ENCODE peak calls at places on chromosomes 5 and 9, in ten cellular contexts. One of them, this sample, is unnamed.

GRCh38 chr9:27278374-27278773 is 18.6 kb downstream of the EQTN start:
- ATAC-seq in body of pancreas: no peak
- ATAC-seq in naive thymus-derived CD8-positive, alpha-beta T cell: no peak
- ATAC-seq in IMR-90: no peak
- ATAC-seq in psoas muscle: no peak
- ATAC-seq in Right ventricle myocardium superior: no peak
- ATAC-seq in A549: no peak
- ATAC-seq in stimulated activated effector memory CD8-positive, alpha-beta T cell treated with anti-CD3 and anti-CD28 coated beads, Interleukin-12 subunit alpha, Interleukin-12 subunit beta, amount 100 ng/mL, for 72 hours: no peak
- ATAC-seq in pancreas: peak
- ATAC-seq in left lung: no peak
- ATAC-seq in this sample: peak

GRCh38 chr5:105924366-105924765 is 1746.4 kb downstream of the EFNA5 start:
- ATAC-seq in body of pancreas: no peak
- ATAC-seq in naive thymus-derived CD8-positive, alpha-beta T cell: no peak
- ATAC-seq in IMR-90: peak
- ATAC-seq in psoas muscle: no peak
- ATAC-seq in Right ventricle myocardium superior: no peak
- ATAC-seq in A549: no peak
- ATAC-seq in stimulated activated effector memory CD8-positive, alpha-beta T cell treated with anti-CD3 and anti-CD28 coated beads, Interleukin-12 subunit alpha, Interleukin-12 subunit beta, amount 100 ng/mL, for 72 hours: no peak
- ATAC-seq in pancreas: no peak
- ATAC-seq in left lung: no peak
- ATAC-seq in this sample: no peak

GRCh38 chr5:177432143-177432904 is 5.8 kb downstream of the GRK6 start:
- ATAC-seq in body of pancreas: no peak
- ATAC-seq in naive thymus-derived CD8-positive, alpha-beta T cell: no peak
- ATAC-seq in IMR-90: no peak
- ATAC-seq in psoas muscle: peak
- ATAC-seq in Right ventricle myocardium superior: peak
- ATAC-seq in A549: no peak
- ATAC-seq in stimulated activated effector memory CD8-positive, alpha-beta T cell treated with anti-CD3 and anti-CD28 coated beads, Interleukin-12 subunit alpha, Interleukin-12 subunit beta, amount 100 ng/mL, for 72 hours: peak
- ATAC-seq in pancreas: no peak
- ATAC-seq in left lung: no peak
- ATAC-seq in this sample: no peak

GRCh38 chr5:180370861-180371641 is 17.9 kb upstream of the GFPT2 start:
- ATAC-seq in body of pancreas: no peak
- ATAC-seq in naive thymus-derived CD8-positive, alpha-beta T cell: no peak
- ATAC-seq in IMR-90: no peak
- ATAC-seq in psoas muscle: peak
- ATAC-seq in Right ventricle myocardium superior: peak
- ATAC-seq in A549: no peak
- ATAC-seq in stimulated activated effector memory CD8-positive, alpha-beta T cell treated with anti-CD3 and anti-CD28 coated beads, Interleukin-12 subunit alpha, Interleukin-12 subunit beta, amount 100 ng/mL, for 72 hours: no peak
- ATAC-seq in pancreas: peak
- ATAC-seq in left lung: peak
- ATAC-seq in this sample: peak

GRCh38 chr9:112038017-112038408 is 137.1 kb downstream of the SUSD1 start:
- ATAC-seq in body of pancreas: no peak
- ATAC-seq in naive thymus-derived CD8-positive, alpha-beta T cell: peak
- ATAC-seq in IMR-90: no peak
- ATAC-seq in psoas muscle: no peak
- ATAC-seq in Right ventricle myocardium superior: no peak
- ATAC-seq in A549: no peak
- ATAC-seq in stimulated activated effector memory CD8-positive, alpha-beta T cell treated with anti-CD3 and anti-CD28 coated beads, Interleukin-12 subunit alpha, Interleukin-12 subunit beta, amount 100 ng/mL, for 72 hours: no peak
- ATAC-seq in pancreas: no peak
- ATAC-seq in left lung: no peak
- ATAC-seq in this sample: no peak

GRCh38 chr5:78604693-78605092 is 43.9 kb downstream of the LHFPL2 start:
- ATAC-seq in body of pancreas: no peak
- ATAC-seq in naive thymus-derived CD8-positive, alpha-beta T cell: no peak
- ATAC-seq in IMR-90: peak
- ATAC-seq in psoas muscle: no peak
- ATAC-seq in Right ventricle myocardium superior: no peak
- ATAC-seq in A549: no peak
- ATAC-seq in stimulated activated effector memory CD8-positive, alpha-beta T cell treated with anti-CD3 and anti-CD28 coated beads, Interleukin-12 subunit alpha, Interleukin-12 subunit beta, amount 100 ng/mL, for 72 hours: no peak
- ATAC-seq in pancreas: no peak
- ATAC-seq in left lung: no peak
- ATAC-seq in this sample: no peak

GRCh38 chr5:31731016-31731415 is 92.1 kb downstream of the PDZD2 start:
- ATAC-seq in body of pancreas: no peak
- ATAC-seq in naive thymus-derived CD8-positive, alpha-beta T cell: no peak
- ATAC-seq in IMR-90: no peak
- ATAC-seq in psoas muscle: no peak
- ATAC-seq in Right ventricle myocardium superior: no peak
- ATAC-seq in A549: no peak
- ATAC-seq in stimulated activated effector memory CD8-positive, alpha-beta T cell treated with anti-CD3 and anti-CD28 coated beads, Interleukin-12 subunit alpha, Interleukin-12 subunit beta, amount 100 ng/mL, for 72 hours: peak
- ATAC-seq in pancreas: peak
- ATAC-seq in left lung: no peak
- ATAC-seq in this sample: no peak

GRCh38 chr9:83440641-83441040 is 97.6 kb downstream of the FRMD3 start:
- ATAC-seq in body of pancreas: no peak
- ATAC-seq in naive thymus-derived CD8-positive, alpha-beta T cell: no peak
- ATAC-seq in IMR-90: no peak
- ATAC-seq in psoas muscle: no peak
- ATAC-seq in Right ventricle myocardium superior: no peak
- ATAC-seq in A549: no peak
- ATAC-seq in stimulated activated effector memory CD8-positive, alpha-beta T cell treated with anti-CD3 and anti-CD28 coated beads, Interleukin-12 subunit alpha, Interleukin-12 subunit beta, amount 100 ng/mL, for 72 hours: no peak
- ATAC-seq in pancreas: peak
- ATAC-seq in left lung: no peak
- ATAC-seq in this sample: no peak

GRCh38 chr5:308672-309271 is 12.7 kb upstream of the AHRR start:
- ATAC-seq in body of pancreas: no peak
- ATAC-seq in naive thymus-derived CD8-positive, alpha-beta T cell: no peak
- ATAC-seq in IMR-90: peak
- ATAC-seq in psoas muscle: no peak
- ATAC-seq in Right ventricle myocardium superior: no peak
- ATAC-seq in A549: peak
- ATAC-seq in stimulated activated effector memory CD8-positive, alpha-beta T cell treated with anti-CD3 and anti-CD28 coated beads, Interleukin-12 subunit alpha, Interleukin-12 subunit beta, amount 100 ng/mL, for 72 hours: no peak
- ATAC-seq in pancreas: no peak
- ATAC-seq in left lung: no peak
- ATAC-seq in this sample: no peak

GRCh38 chr5:153617190-153617589 is 126.7 kb downstream of the GRIA1 start:
- ATAC-seq in body of pancreas: no peak
- ATAC-seq in naive thymus-derived CD8-positive, alpha-beta T cell: no peak
- ATAC-seq in IMR-90: peak
- ATAC-seq in psoas muscle: no peak
- ATAC-seq in Right ventricle myocardium superior: no peak
- ATAC-seq in A549: no peak
- ATAC-seq in stimulated activated effector memory CD8-positive, alpha-beta T cell treated with anti-CD3 and anti-CD28 coated beads, Interleukin-12 subunit alpha, Interleukin-12 subunit beta, amount 100 ng/mL, for 72 hours: no peak
- ATAC-seq in pancreas: no peak
- ATAC-seq in left lung: no peak
- ATAC-seq in this sample: no peak

GRCh38 chr5:179974946-179975712 is 67.4 kb upstream of the TBC1D9B start:
- ATAC-seq in body of pancreas: no peak
- ATAC-seq in naive thymus-derived CD8-positive, alpha-beta T cell: peak
- ATAC-seq in IMR-90: peak
- ATAC-seq in psoas muscle: peak
- ATAC-seq in Right ventricle myocardium superior: peak
- ATAC-seq in A549: peak
- ATAC-seq in stimulated activated effector memory CD8-positive, alpha-beta T cell treated with anti-CD3 and anti-CD28 coated beads, Interleukin-12 subunit alpha, Interleukin-12 subunit beta, amount 100 ng/mL, for 72 hours: peak
- ATAC-seq in pancreas: peak
- ATAC-seq in left lung: peak
- ATAC-seq in this sample: peak

GRCh38 chr5:155735388-155735787 is 591.6 kb upstream of the SGCD start:
- ATAC-seq in body of pancreas: no peak
- ATAC-seq in naive thymus-derived CD8-positive, alpha-beta T cell: no peak
- ATAC-seq in IMR-90: no peak
- ATAC-seq in psoas muscle: peak
- ATAC-seq in Right ventricle myocardium superior: peak
- ATAC-seq in A549: no peak
- ATAC-seq in stimulated activated effector memory CD8-positive, alpha-beta T cell treated with anti-CD3 and anti-CD28 coated beads, Interleukin-12 subunit alpha, Interleukin-12 subunit beta, amount 100 ng/mL, for 72 hours: no peak
- ATAC-seq in pancreas: no peak
- ATAC-seq in left lung: peak
- ATAC-seq in this sample: no peak

GRCh38 chr9:109451311-109452025 is 46.6 kb downstream of the PTPN3 start:
- ATAC-seq in body of pancreas: no peak
- ATAC-seq in naive thymus-derived CD8-positive, alpha-beta T cell: no peak
- ATAC-seq in IMR-90: no peak
- ATAC-seq in psoas muscle: no peak
- ATAC-seq in Right ventricle myocardium superior: no peak
- ATAC-seq in A549: no peak
- ATAC-seq in stimulated activated effector memory CD8-positive, alpha-beta T cell treated with anti-CD3 and anti-CD28 coated beads, Interleukin-12 subunit alpha, Interleukin-12 subunit beta, amount 100 ng/mL, for 72 hours: no peak
- ATAC-seq in pancreas: no peak
- ATAC-seq in left lung: no peak
- ATAC-seq in this sample: no peak

GRCh38 chr9:133359420-133360175 is 3.2 kb downstream of the SURF2 start:
- ATAC-seq in body of pancreas: no peak
- ATAC-seq in naive thymus-derived CD8-positive, alpha-beta T cell: no peak
- ATAC-seq in IMR-90: no peak
- ATAC-seq in psoas muscle: no peak
- ATAC-seq in Right ventricle myocardium superior: no peak
- ATAC-seq in A549: no peak
- ATAC-seq in stimulated activated effector memory CD8-positive, alpha-beta T cell treated with anti-CD3 and anti-CD28 coated beads, Interleukin-12 subunit alpha, Interleukin-12 subunit beta, amount 100 ng/mL, for 72 hours: no peak
- ATAC-seq in pancreas: peak
- ATAC-seq in left lung: no peak
- ATAC-seq in this sample: no peak

GRCh38 chr5:138824924-138825863 is 49.9 kb downstream of the LRRTM2 start:
- ATAC-seq in body of pancreas: no peak
- ATAC-seq in naive thymus-derived CD8-positive, alpha-beta T cell: no peak
- ATAC-seq in IMR-90: peak
- ATAC-seq in psoas muscle: no peak
- ATAC-seq in Right ventricle myocardium superior: peak
- ATAC-seq in A549: peak
- ATAC-seq in stimulated activated effector memory CD8-positive, alpha-beta T cell treated with anti-CD3 and anti-CD28 coated beads, Interleukin-12 subunit alpha, Interleukin-12 subunit beta, amount 100 ng/mL, for 72 hours: peak
- ATAC-seq in pancreas: peak
- ATAC-seq in left lung: peak
- ATAC-seq in this sample: no peak

GRCh38 chr5:119279093-119279492 is 76.7 kb upstream of the TNFAIP8 start:
- ATAC-seq in body of pancreas: no peak
- ATAC-seq in naive thymus-derived CD8-positive, alpha-beta T cell: no peak
- ATAC-seq in IMR-90: no peak
- ATAC-seq in psoas muscle: no peak
- ATAC-seq in Right ventricle myocardium superior: no peak
- ATAC-seq in A549: no peak
- ATAC-seq in stimulated activated effector memory CD8-positive, alpha-beta T cell treated with anti-CD3 and anti-CD28 coated beads, Interleukin-12 subunit alpha, Interleukin-12 subunit beta, amount 100 ng/mL, for 72 hours: peak
- ATAC-seq in pancreas: no peak
- ATAC-seq in left lung: no peak
- ATAC-seq in this sample: no peak

GRCh38 chr9:126633881-126634558 is 20.3 kb downstream of the LMX1B start:
- ATAC-seq in body of pancreas: no peak
- ATAC-seq in naive thymus-derived CD8-positive, alpha-beta T cell: no peak
- ATAC-seq in IMR-90: no peak
- ATAC-seq in psoas muscle: no peak
- ATAC-seq in Right ventricle myocardium superior: no peak
- ATAC-seq in A549: no peak
- ATAC-seq in stimulated activated effector memory CD8-positive, alpha-beta T cell treated with anti-CD3 and anti-CD28 coated beads, Interleukin-12 subunit alpha, Interleukin-12 subunit beta, amount 100 ng/mL, for 72 hours: no peak
- ATAC-seq in pancreas: no peak
- ATAC-seq in left lung: no peak
- ATAC-seq in this sample: no peak

GRCh38 chr9:93288341-93288740 is 104.4 kb downstream of the WNK2 start:
- ATAC-seq in body of pancreas: no peak
- ATAC-seq in naive thymus-derived CD8-positive, alpha-beta T cell: no peak
- ATAC-seq in IMR-90: no peak
- ATAC-seq in psoas muscle: peak
- ATAC-seq in Right ventricle myocardium superior: peak
- ATAC-seq in A549: peak
- ATAC-seq in stimulated activated effector memory CD8-positive, alpha-beta T cell treated with anti-CD3 and anti-CD28 coated beads, Interleukin-12 subunit alpha, Interleukin-12 subunit beta, amount 100 ng/mL, for 72 hours: no peak
- ATAC-seq in pancreas: no peak
- ATAC-seq in left lung: no peak
- ATAC-seq in this sample: no peak

GRCh38 chr5:126805108-126805507 is 28.2 kb downstream of the LMNB1 start:
- ATAC-seq in body of pancreas: no peak
- ATAC-seq in naive thymus-derived CD8-positive, alpha-beta T cell: no peak
- ATAC-seq in IMR-90: peak
- ATAC-seq in psoas muscle: no peak
- ATAC-seq in Right ventricle myocardium superior: no peak
- ATAC-seq in A549: no peak
- ATAC-seq in stimulated activated effector memory CD8-positive, alpha-beta T cell treated with anti-CD3 and anti-CD28 coated beads, Interleukin-12 subunit alpha, Interleukin-12 subunit beta, amount 100 ng/mL, for 72 hours: peak
- ATAC-seq in pancreas: no peak
- ATAC-seq in left lung: no peak
- ATAC-seq in this sample: no peak

GRCh38 chr5:152274206-152274605 is 130.9 kb downstream of the NMUR2 start:
- ATAC-seq in body of pancreas: no peak
- ATAC-seq in naive thymus-derived CD8-positive, alpha-beta T cell: no peak
- ATAC-seq in IMR-90: no peak
- ATAC-seq in psoas muscle: no peak
- ATAC-seq in Right ventricle myocardium superior: peak
- ATAC-seq in A549: no peak
- ATAC-seq in stimulated activated effector memory CD8-positive, alpha-beta T cell treated with anti-CD3 and anti-CD28 coated beads, Interleukin-12 subunit alpha, Interleukin-12 subunit beta, amount 100 ng/mL, for 72 hours: no peak
- ATAC-seq in pancreas: peak
- ATAC-seq in left lung: no peak
- ATAC-seq in this sample: no peak

GRCh38 chr9:23229764-23230434 is 596.1 kb downstream of the ELAVL2 start:
- ATAC-seq in body of pancreas: no peak
- ATAC-seq in naive thymus-derived CD8-positive, alpha-beta T cell: no peak
- ATAC-seq in IMR-90: no peak
- ATAC-seq in psoas muscle: no peak
- ATAC-seq in Right ventricle myocardium superior: no peak
- ATAC-seq in A549: no peak
- ATAC-seq in stimulated activated effector memory CD8-positive, alpha-beta T cell treated with anti-CD3 and anti-CD28 coated beads, Interleukin-12 subunit alpha, Interleukin-12 subunit beta, amount 100 ng/mL, for 72 hours: no peak
- ATAC-seq in pancreas: no peak
- ATAC-seq in left lung: no peak
- ATAC-seq in this sample: no peak

GRCh38 chr5:32298056-32298420 is 14.7 kb downstream of the MTMR12 start:
- ATAC-seq in body of pancreas: no peak
- ATAC-seq in naive thymus-derived CD8-positive, alpha-beta T cell: no peak
- ATAC-seq in IMR-90: no peak
- ATAC-seq in psoas muscle: no peak
- ATAC-seq in Right ventricle myocardium superior: no peak
- ATAC-seq in A549: no peak
- ATAC-seq in stimulated activated effector memory CD8-positive, alpha-beta T cell treated with anti-CD3 and anti-CD28 coated beads, Interleukin-12 subunit alpha, Interleukin-12 subunit beta, amount 100 ng/mL, for 72 hours: peak
- ATAC-seq in pancreas: no peak
- ATAC-seq in left lung: no peak
- ATAC-seq in this sample: no peak

GRCh38 chr9:114149181-114149580 is 6.2 kb upstream of the COL27A1 start:
- ATAC-seq in body of pancreas: no peak
- ATAC-seq in naive thymus-derived CD8-positive, alpha-beta T cell: no peak
- ATAC-seq in IMR-90: no peak
- ATAC-seq in psoas muscle: no peak
- ATAC-seq in Right ventricle myocardium superior: no peak
- ATAC-seq in A549: no peak
- ATAC-seq in stimulated activated effector memory CD8-positive, alpha-beta T cell treated with anti-CD3 and anti-CD28 coated beads, Interleukin-12 subunit alpha, Interleukin-12 subunit beta, amount 100 ng/mL, for 72 hours: no peak
- ATAC-seq in pancreas: no peak
- ATAC-seq in left lung: no peak
- ATAC-seq in this sample: no peak

GRCh38 chr9:109894921-109895758 is 115.1 kb downstream of the PALM2AKAP2 start:
- ATAC-seq in body of pancreas: no peak
- ATAC-seq in naive thymus-derived CD8-positive, alpha-beta T cell: no peak
- ATAC-seq in IMR-90: peak
- ATAC-seq in psoas muscle: peak
- ATAC-seq in Right ventricle myocardium superior: no peak
- ATAC-seq in A549: no peak
- ATAC-seq in stimulated activated effector memory CD8-positive, alpha-beta T cell treated with anti-CD3 and anti-CD28 coated beads, Interleukin-12 subunit alpha, Interleukin-12 subunit beta, amount 100 ng/mL, for 72 hours: peak
- ATAC-seq in pancreas: no peak
- ATAC-seq in left lung: no peak
- ATAC-seq in this sample: no peak

GRCh38 chr5:69279517-69279916 is 44.8 kb downstream of the CDK7 start:
- ATAC-seq in body of pancreas: no peak
- ATAC-seq in naive thymus-derived CD8-positive, alpha-beta T cell: no peak
- ATAC-seq in IMR-90: no peak
- ATAC-seq in psoas muscle: no peak
- ATAC-seq in Right ventricle myocardium superior: peak
- ATAC-seq in A549: no peak
- ATAC-seq in stimulated activated effector memory CD8-positive, alpha-beta T cell treated with anti-CD3 and anti-CD28 coated beads, Interleukin-12 subunit alpha, Interleukin-12 subunit beta, amount 100 ng/mL, for 72 hours: no peak
- ATAC-seq in pancreas: no peak
- ATAC-seq in left lung: no peak
- ATAC-seq in this sample: no peak